ENCODE peak calls at places on chromosome 2, in ten cellular contexts. I is body of pancreas, L is esophagus squamous epithelium, H is adrenal gland, K is gastrocnemius medialis, P is IMR-90, Q is GM12878, X is HCT116, E is transverse colon, O is A549. C is an unnamed sample.

GRCh38 chr2:69978157-69978904 is 16.9 kb upstream of the ASPRV1 start:
- DNase-seq in P (no peak), O (no peak), K (no peak), E (no peak), I (no peak), L (no peak), X (no peak), H (no peak), Q (no peak), C (no peak)

GRCh38 chr2:39584283-39584972 is 81.3 kb upstream of the TMEM178A start:
- DNase-seq in H (no peak), K (no peak), O (no peak), E (no peak), P (peak; percentile 82), L (no peak), Q (no peak), X (no peak), I (no peak), C (no peak)

GRCh38 chr2:1990724-1991123 is 246.4 kb upstream of the PXDN start:
- DNase-seq in I (peak; percentile 84), X (no peak), Q (no peak), O (no peak), L (no peak), K (no peak), E (no peak), P (no peak), H (no peak), C (peak; percentile 81)

GRCh38 chr2:176813526-176814179 is 398.9 kb upstream of the HNRNPA3 start:
- DNase-seq in K (no peak), L (no peak), E (no peak), P (no peak), X (no peak), O (no peak), I (no peak), H (no peak), Q (no peak), C (no peak)

GRCh38 chr2:239197146-239197545 is 203.7 kb downstream of the HDAC4 start:
- DNase-seq in E (no peak), P (no peak), O (no peak), K (no peak), L (no peak), H (peak; percentile 12), Q (no peak), I (peak; percentile 7), X (no peak), C (no peak)

GRCh38 chr2:54073796-54074195 is 41.6 kb upstream of the ACYP2 start:
- DNase-seq in H (no peak), E (no peak), I (no peak), K (no peak), L (no peak), O (no peak), X (peak; percentile 85), Q (no peak), P (peak; percentile 64), C (no peak)

GRCh38 chr2:15038373-15039364 is 406.2 kb downstream of the LRATD1 start:
- DNase-seq in I (no peak), E (no peak), O (no peak), L (no peak), K (no peak), P (peak; percentile 36), Q (no peak), H (no peak), X (no peak), C (no peak)

GRCh38 chr2:23055251-23055650 is 329.7 kb upstream of the KLHL29 start:
- DNase-seq in P (no peak), H (no peak), L (no peak), Q (no peak), X (no peak), K (no peak), E (no peak), I (no peak), O (no peak), C (no peak)

GRCh38 chr2:85418132-85419008 is at the start of gene SH2D6:
- DNase-seq in Q (no peak), I (peak; percentile 82), H (peak; percentile 82), K (peak; percentile 74), X (peak; percentile 52), O (peak; percentile 93), L (peak; percentile 55), E (peak; percentile 88), P (peak; percentile 68), C (peak; percentile 93)

GRCh38 chr2:19850056-19850455 is 51.7 kb downstream of the TTC32 start:
- DNase-seq in O (no peak), P (no peak), H (no peak), K (no peak), L (no peak), E (no peak), X (no peak), I (no peak), Q (no peak), C (no peak)

DNA sequence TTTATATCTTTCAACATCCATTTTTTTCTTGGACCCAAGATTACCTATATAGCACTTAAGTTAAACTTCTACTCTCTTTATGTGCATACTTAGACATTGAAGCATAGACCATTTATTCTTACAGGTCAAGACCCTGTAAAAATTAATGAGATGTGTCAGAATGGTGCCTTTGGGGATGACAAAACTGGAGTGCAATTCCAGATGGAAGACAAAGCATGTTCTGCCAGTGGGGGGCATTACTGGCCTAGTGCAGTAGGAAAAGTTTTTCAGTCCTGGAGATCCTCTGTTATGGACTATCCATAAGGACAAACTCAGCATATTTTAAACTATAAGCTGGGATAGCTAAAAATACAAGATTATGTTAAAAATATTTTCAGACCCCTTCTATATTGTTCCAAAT is 57.8 kb upstream of the MMADHC start:
- DNase-seq in K (no peak), I (no peak), L (no peak), Q (no peak), P (peak; percentile 50), E (no peak), X (no peak), O (no peak), H (no peak), C (no peak)
- TF ChIP-seq CTCF in K (no peak), I (no peak), L (no peak), Q (no peak), P (peak; percentile 56), E (no peak), X (peak; percentile 20), O (no peak), H (no peak), C (no peak)

GRCh38 chr2:112583497-112584133 is 794 bp upstream of the CHCHD5 start:
- DNase-seq in L (no peak), H (peak; percentile 8), I (no peak), X (peak; percentile 59), K (no peak), Q (no peak), P (no peak), O (peak; percentile 21), E (no peak), C (no peak)

GRCh38 chr2:112584891-112585250 is 462 bp downstream of the CHCHD5 start:
- DNase-seq in H (no peak), P (no peak), E (no peak), O (no peak), K (no peak), Q (no peak), X (no peak), L (no peak), I (no peak), C (no peak)

GRCh38 chr2:112585873-112586477 is 1.6 kb downstream of the CHCHD5 start:
- DNase-seq in E (no peak), P (no peak), Q (no peak), O (no peak), L (no peak), K (no peak), X (no peak), H (peak; percentile 21), I (no peak), C (no peak)

GRCh38 chr2:112585400-112585799 is 991 bp downstream of the CHCHD5 start:
- DNase-seq in I (no peak), O (no peak), H (peak; percentile 2), L (no peak), P (no peak), K (no peak), Q (no peak), X (no peak), E (no peak), C (no peak)

GRCh38 chr2:112584134-112584890 is at the start of gene CHCHD5:
- DNase-seq in I (peak; percentile 96), Q (peak; percentile 81), E (peak; percentile 95), P (peak; percentile 94), X (peak; percentile 92), H (peak; percentile 98), L (peak; percentile 88), O (peak; percentile 89), K (peak; percentile 93), C (peak; percentile 96)
- TF ChIP-seq POLR2A in I (peak; percentile 94), Q (peak; percentile 83), E (peak; percentile 63), P (peak; percentile 89), X (peak; percentile 62), H (peak; percentile 58), L (no peak), O (peak; percentile 57), K (peak; percentile 72), C (no peak)

GRCh38 chr2:166695154-166695553 is 193.1 kb upstream of the XIRP2 start:
- DNase-seq in P (no peak), I (no peak), E (no peak), X (no peak), H (no peak), L (no peak), K (no peak), Q (no peak), O (no peak), C (no peak)

DNA sequence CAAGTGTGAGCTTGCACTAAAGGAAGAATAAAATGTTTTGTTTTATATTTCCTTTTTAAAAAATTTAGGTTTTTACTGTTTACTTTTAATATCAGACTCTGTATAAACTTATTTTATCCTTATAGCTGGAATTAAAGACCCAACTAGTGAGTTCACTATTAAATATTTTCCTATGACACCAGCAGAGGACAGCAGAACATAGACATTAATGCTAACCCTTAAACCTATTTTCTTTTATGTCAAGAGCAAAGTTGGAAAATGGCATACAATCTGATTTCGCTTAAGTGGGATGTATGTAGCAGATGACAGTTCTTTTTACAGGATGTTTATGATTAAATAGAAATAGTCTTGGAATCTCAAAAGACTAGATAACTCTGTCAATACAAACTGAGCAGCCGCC is 188.2 kb upstream of the XIRP2 start:
- DNase-seq in X (no peak), I (no peak), E (no peak), L (no peak), Q (no peak), P (peak; percentile 52), O (no peak), H (no peak), K (no peak), C (no peak)
- TF ChIP-seq CTCF in X (no peak), I (peak; percentile 52), E (peak; percentile 8), L (no peak), Q (no peak), P (peak; percentile 75), O (no peak), H (no peak), K (peak; percentile 20), C (no peak)

DNA sequence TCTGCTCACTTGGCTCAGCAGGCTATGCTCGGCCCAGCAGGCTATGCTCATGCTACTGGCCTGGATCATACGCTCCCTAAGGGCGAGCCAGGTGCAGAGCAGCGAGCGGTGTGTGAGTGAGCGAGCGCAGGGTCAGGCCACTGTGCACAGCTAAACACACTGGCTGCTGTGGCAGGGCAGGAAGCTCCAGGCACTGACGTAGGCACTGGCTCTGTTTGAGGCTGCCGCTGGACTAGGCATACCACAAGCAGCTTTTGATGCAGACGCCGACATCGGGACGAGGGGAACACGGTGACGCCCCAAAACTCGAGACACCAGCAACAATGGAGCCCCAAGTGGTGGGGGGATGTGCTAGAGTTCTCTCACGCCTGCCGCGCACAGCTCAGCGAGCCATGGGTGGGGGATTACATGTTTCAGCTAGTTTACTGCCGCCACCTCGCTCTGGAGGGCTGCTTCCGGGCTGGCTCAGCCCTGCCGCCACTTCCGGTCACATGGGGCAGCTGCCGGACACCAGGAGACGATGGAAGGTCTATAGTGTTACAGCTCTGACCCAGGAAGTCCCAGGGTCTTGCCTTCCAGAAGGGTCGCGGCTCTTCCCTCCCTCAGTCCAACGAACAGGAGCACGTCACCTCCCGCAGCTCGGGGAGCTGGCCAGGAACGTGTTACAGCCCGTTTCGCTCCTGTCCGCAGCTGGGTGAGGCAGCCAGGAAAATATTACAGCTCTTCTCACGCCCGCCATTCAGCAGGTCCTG is 1176.9 kb upstream of the LRRTM1 start:
- DNase-seq in P (no peak), X (no peak), E (no peak), I (no peak), O (no peak), L (no peak), Q (no peak), K (no peak), H (no peak), C (peak; percentile 15)
- TF ChIP-seq POLR2A in P (no peak), X (no peak), E (no peak), I (no peak), O (peak; percentile 8), L (no peak), Q (no peak), K (no peak), H (no peak), C (no peak)